ENCODE peak calls at places on chromosomes 11 and 22, in nine cellular contexts. One of them, this sample, is unnamed. For H3K4me1 and H3K36me3, the result is how much of the 10 kb centered on the place peaks cover.

GRCh38 chr22:46846154-46846831 is 83.8 kb downstream of the TBC1D22A start:
- DNase-seq in kidney: no peak
- DNase-seq in lung: no peak
- DNase-seq in PC-9: no peak
- DNase-seq in CD4-positive, CD25-positive, alpha-beta regulatory T cell: no peak
- DNase-seq in upper lobe of right lung: no peak
- DNase-seq in heart left ventricle: no peak
- DNase-seq in HCT116: no peak
- DNase-seq in thoracic aorta: no peak
- DNase-seq in this sample: no peak

GRCh38 chr11:69648679-69649575 is 8.0 kb downstream of the CCND1 start:
- DNase-seq in kidney: peak
- DNase-seq in lung: no peak
- DNase-seq in PC-9: no peak
- DNase-seq in CD4-positive, CD25-positive, alpha-beta regulatory T cell: no peak
- DNase-seq in upper lobe of right lung: peak
- DNase-seq in heart left ventricle: no peak
- DNase-seq in HCT116: no peak
- DNase-seq in thoracic aorta: no peak
- DNase-seq in this sample: no peak

GRCh38 chr11:65260756-65261590 is 789 bp upstream of the POLA2 start:
- DNase-seq in kidney: peak
- DNase-seq in lung: no peak
- DNase-seq in PC-9: no peak
- DNase-seq in CD4-positive, CD25-positive, alpha-beta regulatory T cell: no peak
- DNase-seq in upper lobe of right lung: no peak
- DNase-seq in heart left ventricle: no peak
- DNase-seq in HCT116: no peak
- DNase-seq in thoracic aorta: no peak
- DNase-seq in this sample: no peak

GRCh38 chr22:25827415-25827814 is 85.4 kb downstream of the MYO18B start:
- DNase-seq in kidney: no peak
- DNase-seq in lung: no peak
- DNase-seq in PC-9: no peak
- DNase-seq in CD4-positive, CD25-positive, alpha-beta regulatory T cell: no peak
- DNase-seq in upper lobe of right lung: no peak
- DNase-seq in heart left ventricle: no peak
- DNase-seq in HCT116: no peak
- DNase-seq in thoracic aorta: no peak
- DNase-seq in this sample: no peak

GRCh38 chr11:126440792-126441514 is 85.5 kb downstream of the ST3GAL4 start:
- DNase-seq in kidney: peak
- DNase-seq in lung: peak
- DNase-seq in PC-9: peak
- DNase-seq in CD4-positive, CD25-positive, alpha-beta regulatory T cell: peak
- DNase-seq in upper lobe of right lung: peak
- DNase-seq in heart left ventricle: peak
- DNase-seq in HCT116: peak
- DNase-seq in thoracic aorta: peak
- DNase-seq in this sample: peak

GRCh38 chr11:67545280-67545679 is 22.0 kb upstream of the CABP2 start:
- DNase-seq in kidney: peak
- DNase-seq in lung: no peak
- DNase-seq in PC-9: no peak
- DNase-seq in CD4-positive, CD25-positive, alpha-beta regulatory T cell: no peak
- DNase-seq in upper lobe of right lung: no peak
- DNase-seq in heart left ventricle: peak
- DNase-seq in HCT116: no peak
- DNase-seq in thoracic aorta: no peak
- DNase-seq in this sample: no peak

GRCh38 chr22:17921871-17922821 is 102.2 kb downstream of the MICAL3 start:
- DNase-seq in kidney: no peak
- DNase-seq in lung: no peak
- DNase-seq in PC-9: no peak
- DNase-seq in CD4-positive, CD25-positive, alpha-beta regulatory T cell: no peak
- DNase-seq in upper lobe of right lung: no peak
- DNase-seq in heart left ventricle: peak
- DNase-seq in HCT116: no peak
- DNase-seq in thoracic aorta: no peak
- DNase-seq in this sample: no peak

GRCh38 chr11:57493507-57494503 is 21.7 kb downstream of the SLC43A1 start:
- DNase-seq in kidney: peak
- DNase-seq in lung: peak
- DNase-seq in PC-9: peak
- DNase-seq in CD4-positive, CD25-positive, alpha-beta regulatory T cell: peak
- DNase-seq in upper lobe of right lung: peak
- DNase-seq in heart left ventricle: peak
- DNase-seq in HCT116: peak
- DNase-seq in thoracic aorta: no peak
- DNase-seq in this sample: no peak

GRCh38 chr22:50481045-50481439 is 301 bp upstream of the ADM2 start:
- DNase-seq in kidney: no peak
- DNase-seq in lung: no peak
- DNase-seq in PC-9: no peak
- DNase-seq in CD4-positive, CD25-positive, alpha-beta regulatory T cell: no peak
- DNase-seq in upper lobe of right lung: no peak
- DNase-seq in heart left ventricle: no peak
- DNase-seq in HCT116: no peak
- DNase-seq in thoracic aorta: no peak
- DNase-seq in this sample: no peak

GRCh38 chr11:100980156-100980555 is 149.5 kb downstream of the PGR start:
- DNase-seq in kidney: no peak
- DNase-seq in lung: no peak
- DNase-seq in PC-9: no peak
- DNase-seq in CD4-positive, CD25-positive, alpha-beta regulatory T cell: no peak
- DNase-seq in upper lobe of right lung: no peak
- DNase-seq in heart left ventricle: no peak
- DNase-seq in HCT116: no peak
- DNase-seq in thoracic aorta: no peak
- DNase-seq in this sample: no peak

GRCh38 chr11:36703055-36703404 is 105.0 kb upstream of the RAG2 start:
- DNase-seq in kidney: no peak
- DNase-seq in lung: no peak
- DNase-seq in PC-9: no peak
- DNase-seq in CD4-positive, CD25-positive, alpha-beta regulatory T cell: no peak
- DNase-seq in upper lobe of right lung: no peak
- DNase-seq in heart left ventricle: no peak
- DNase-seq in HCT116: no peak
- DNase-seq in thoracic aorta: no peak
- DNase-seq in this sample: no peak

GRCh38 chr11:8100605-8101004 is 19.6 kb downstream of the TUB start:
- DNase-seq in kidney: no peak
- DNase-seq in lung: peak
- DNase-seq in PC-9: no peak
- DNase-seq in CD4-positive, CD25-positive, alpha-beta regulatory T cell: no peak
- DNase-seq in upper lobe of right lung: no peak
- DNase-seq in heart left ventricle: no peak
- DNase-seq in HCT116: no peak
- DNase-seq in thoracic aorta: no peak
- DNase-seq in this sample: peak

GRCh38 chr11:29214833-29215232 is 802.0 kb downstream of the KCNA4 start:
- DNase-seq in kidney: no peak
- DNase-seq in lung: no peak
- DNase-seq in PC-9: no peak
- DNase-seq in CD4-positive, CD25-positive, alpha-beta regulatory T cell: no peak
- DNase-seq in upper lobe of right lung: no peak
- DNase-seq in heart left ventricle: no peak
- DNase-seq in HCT116: no peak
- DNase-seq in thoracic aorta: no peak
- DNase-seq in this sample: no peak

GRCh38 chr11:36155770-36156485 is 133.3 kb downstream of the COMMD9 start:
- DNase-seq in kidney: no peak
- DNase-seq in lung: no peak
- DNase-seq in PC-9: no peak
- DNase-seq in CD4-positive, CD25-positive, alpha-beta regulatory T cell: no peak
- DNase-seq in upper lobe of right lung: no peak
- DNase-seq in heart left ventricle: no peak
- DNase-seq in HCT116: no peak
- DNase-seq in thoracic aorta: no peak
- DNase-seq in this sample: no peak

GRCh38 chr22:36360011-36360410 is 27.8 kb downstream of the MYH9 start:
- DNase-seq in kidney: no peak
- DNase-seq in lung: no peak
- DNase-seq in PC-9: no peak
- DNase-seq in CD4-positive, CD25-positive, alpha-beta regulatory T cell: no peak
- DNase-seq in upper lobe of right lung: no peak
- DNase-seq in heart left ventricle: no peak
- DNase-seq in HCT116: no peak
- DNase-seq in thoracic aorta: no peak
- DNase-seq in this sample: no peak

GRCh38 chr22:36362077-36362476 is 25.7 kb downstream of the MYH9 start:
- DNase-seq in kidney: no peak
- DNase-seq in lung: no peak
- DNase-seq in PC-9: no peak
- DNase-seq in CD4-positive, CD25-positive, alpha-beta regulatory T cell: no peak
- DNase-seq in upper lobe of right lung: no peak
- DNase-seq in heart left ventricle: no peak
- DNase-seq in HCT116: no peak
- DNase-seq in thoracic aorta: no peak
- DNase-seq in this sample: no peak

GRCh38 chr22:36362819-36363377 is 24.9 kb downstream of the MYH9 start:
- DNase-seq in kidney: peak
- DNase-seq in lung: no peak
- DNase-seq in PC-9: no peak
- DNase-seq in CD4-positive, CD25-positive, alpha-beta regulatory T cell: no peak
- DNase-seq in upper lobe of right lung: no peak
- DNase-seq in heart left ventricle: no peak
- DNase-seq in HCT116: no peak
- DNase-seq in thoracic aorta: no peak
- DNase-seq in this sample: no peak

GRCh38 chr22:36359172-36359973 is 28.4 kb downstream of the MYH9 start:
- DNase-seq in kidney: no peak
- DNase-seq in lung: no peak
- DNase-seq in PC-9: no peak
- DNase-seq in CD4-positive, CD25-positive, alpha-beta regulatory T cell: no peak
- DNase-seq in upper lobe of right lung: no peak
- DNase-seq in heart left ventricle: peak
- DNase-seq in HCT116: no peak
- DNase-seq in thoracic aorta: no peak
- DNase-seq in this sample: no peak

GRCh38 chr22:36360871-36361383 is 26.8 kb downstream of the MYH9 start:
- DNase-seq in kidney: peak
- DNase-seq in lung: no peak
- DNase-seq in PC-9: peak
- DNase-seq in CD4-positive, CD25-positive, alpha-beta regulatory T cell: no peak
- DNase-seq in upper lobe of right lung: no peak
- DNase-seq in heart left ventricle: no peak
- DNase-seq in HCT116: no peak
- DNase-seq in thoracic aorta: no peak
- DNase-seq in this sample: no peak
- H3K4me1 ChIP-seq in kidney: half or more
- H3K4me1 ChIP-seq in lung: half or more
- H3K4me1 ChIP-seq in PC-9: half or more
- H3K4me1 ChIP-seq in CD4-positive, CD25-positive, alpha-beta regulatory T cell: half or more
- H3K4me1 ChIP-seq in upper lobe of right lung: half or more
- H3K4me1 ChIP-seq in heart left ventricle: half or more
- H3K4me1 ChIP-seq in HCT116: half or more
- H3K4me1 ChIP-seq in thoracic aorta: half or more
- H3K4me1 ChIP-seq in this sample: under half

GRCh38 chr11:119432484-119433368 is 9.8 kb upstream of the THY1 start:
- DNase-seq in kidney: no peak
- DNase-seq in lung: no peak
- DNase-seq in PC-9: no peak
- DNase-seq in CD4-positive, CD25-positive, alpha-beta regulatory T cell: no peak
- DNase-seq in upper lobe of right lung: no peak
- DNase-seq in heart left ventricle: no peak
- DNase-seq in HCT116: no peak
- DNase-seq in thoracic aorta: no peak
- DNase-seq in this sample: no peak
- H3K4me3 ChIP-seq in kidney: no peak
- H3K4me3 ChIP-seq in lung: no peak
- H3K4me3 ChIP-seq in PC-9: no peak
- H3K4me3 ChIP-seq in CD4-positive, CD25-positive, alpha-beta regulatory T cell: no peak
- H3K4me3 ChIP-seq in upper lobe of right lung: no peak
- H3K4me3 ChIP-seq in heart left ventricle: no peak
- H3K4me3 ChIP-seq in HCT116: no peak
- H3K4me3 ChIP-seq in thoracic aorta: peak
- H3K4me3 ChIP-seq in this sample: no peak

DNA sequence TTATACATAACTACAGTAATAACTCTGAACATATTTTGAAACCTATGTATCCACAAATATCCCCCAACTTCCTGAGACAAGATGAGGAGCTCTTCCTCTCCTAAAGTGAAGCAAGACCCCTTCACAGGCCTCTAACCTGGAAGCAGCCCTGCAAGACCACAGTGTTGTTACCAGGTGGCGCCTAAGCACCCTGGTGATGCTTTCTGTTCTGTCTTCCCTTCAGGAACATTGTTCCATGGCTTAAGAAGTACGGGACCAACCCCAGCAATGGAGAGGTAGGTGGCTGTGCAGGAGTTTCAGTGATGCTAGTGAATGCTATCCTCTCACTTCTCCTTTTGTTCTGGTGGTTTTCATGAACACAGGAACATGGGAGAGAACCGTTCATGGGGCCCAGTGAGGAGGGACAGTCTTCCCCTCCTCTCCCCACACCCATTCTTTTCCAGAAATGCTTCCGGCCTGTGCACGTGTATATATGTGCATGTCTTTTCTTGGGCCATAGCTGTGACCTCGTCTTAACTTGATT is 6.4 kb downstream of the PPIL2 start:
- DNase-seq in kidney: no peak
- DNase-seq in lung: no peak
- DNase-seq in PC-9: no peak
- DNase-seq in CD4-positive, CD25-positive, alpha-beta regulatory T cell: no peak
- DNase-seq in upper lobe of right lung: no peak
- DNase-seq in heart left ventricle: no peak
- DNase-seq in HCT116: no peak
- DNase-seq in thoracic aorta: no peak
- DNase-seq in this sample: no peak
- H3K36me3 ChIP-seq in kidney: under half
- H3K36me3 ChIP-seq in lung: under half
- H3K36me3 ChIP-seq in PC-9: under half
- H3K36me3 ChIP-seq in CD4-positive, CD25-positive, alpha-beta regulatory T cell: half or more
- H3K36me3 ChIP-seq in upper lobe of right lung: half or more
- H3K36me3 ChIP-seq in heart left ventricle: half or more
- H3K36me3 ChIP-seq in HCT116: under half
- H3K36me3 ChIP-seq in thoracic aorta: under half
- H3K36me3 ChIP-seq in this sample: half or more

DNA sequence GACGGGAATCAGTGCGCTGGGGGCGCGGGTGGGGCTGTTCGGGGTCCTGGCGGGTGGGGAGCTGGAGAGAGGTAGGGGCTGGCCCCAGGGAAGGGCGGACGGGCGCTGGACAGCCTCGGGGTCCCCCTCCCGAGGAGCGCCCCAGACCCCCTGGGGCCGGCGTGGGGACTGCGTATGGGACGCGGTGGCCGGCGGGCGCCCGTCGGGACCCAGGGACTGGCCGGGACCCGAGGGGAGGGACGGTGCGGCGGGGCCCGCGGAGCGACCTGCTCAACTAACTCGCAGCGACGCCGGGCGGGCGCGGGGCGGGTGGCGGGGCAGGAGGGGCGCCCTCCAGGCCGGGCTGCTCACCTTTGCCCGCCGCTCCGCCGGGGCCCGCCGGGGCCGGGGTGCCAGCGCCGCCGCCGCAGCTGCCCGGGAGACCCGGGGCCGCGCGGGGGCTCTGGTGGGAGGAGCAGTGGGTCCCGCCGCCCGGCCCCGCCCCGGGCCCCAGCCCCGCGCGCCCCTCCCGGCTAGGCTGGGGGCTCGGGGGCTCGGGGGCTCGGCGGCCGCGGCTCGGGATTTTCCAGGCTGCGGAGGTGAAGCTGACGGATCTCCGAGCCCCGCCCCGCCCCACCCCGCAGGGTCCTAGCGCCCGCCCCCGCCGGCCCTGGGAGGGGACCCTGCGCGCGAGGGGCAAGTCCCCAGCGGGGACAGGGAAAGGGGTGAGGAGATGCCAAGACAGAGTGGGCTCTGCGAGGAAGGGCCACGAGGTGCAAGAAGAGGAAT is 12.3 kb downstream of the STARD10 start:
- DNase-seq in kidney: peak
- DNase-seq in lung: no peak
- DNase-seq in PC-9: peak
- DNase-seq in CD4-positive, CD25-positive, alpha-beta regulatory T cell: peak
- DNase-seq in upper lobe of right lung: peak
- DNase-seq in heart left ventricle: no peak
- DNase-seq in HCT116: no peak
- DNase-seq in thoracic aorta: no peak
- DNase-seq in this sample: no peak
- H3K4me1 ChIP-seq in kidney: under half
- H3K4me1 ChIP-seq in lung: under half
- H3K4me1 ChIP-seq in PC-9: half or more
- H3K4me1 ChIP-seq in CD4-positive, CD25-positive, alpha-beta regulatory T cell: under half
- H3K4me1 ChIP-seq in upper lobe of right lung: under half
- H3K4me1 ChIP-seq in heart left ventricle: under half
- H3K4me1 ChIP-seq in HCT116: under half
- H3K4me1 ChIP-seq in thoracic aorta: under half
- H3K4me1 ChIP-seq in this sample: half or more

This sample was measured in right atrium auricular region.